ENCODE peak calls at places on chromosomes 11 and 22, in four cellular contexts. One of them, this sample, is unnamed.

GRCh38 chr11:111077938-111078337 is 167.6 kb upstream of the POU2AF2 start:
- DNase-seq in mucosa of descending colon: no peak
- DNase-seq in dorsolateral prefrontal cortex: no peak
- DNase-seq in CD4-positive, CD25-positive, alpha-beta regulatory T cell: no peak
- DNase-seq in this sample: no peak

GRCh38 chr11:129992161-129992944 is 10.3 kb downstream of the PRDM10 start:
- DNase-seq in mucosa of descending colon: peak; percentile 65
- DNase-seq in dorsolateral prefrontal cortex: no peak
- DNase-seq in CD4-positive, CD25-positive, alpha-beta regulatory T cell: peak; percentile 63
- DNase-seq in this sample: peak; percentile 50

GRCh38 chr22:31867386-31868153 is 76.8 kb upstream of the YWHAH start:
- DNase-seq in mucosa of descending colon: no peak
- DNase-seq in dorsolateral prefrontal cortex: no peak
- DNase-seq in CD4-positive, CD25-positive, alpha-beta regulatory T cell: peak; percentile 49
- DNase-seq in this sample: no peak

GRCh38 chr11:134746609-134747008 is 334.6 kb upstream of the B3GAT1 start:
- DNase-seq in mucosa of descending colon: no peak
- DNase-seq in dorsolateral prefrontal cortex: no peak
- DNase-seq in CD4-positive, CD25-positive, alpha-beta regulatory T cell: no peak
- DNase-seq in this sample: no peak

GRCh38 chr22:42895541-42895981 is 38.5 kb upstream of the ARFGAP3 start:
- DNase-seq in mucosa of descending colon: no peak
- DNase-seq in dorsolateral prefrontal cortex: no peak
- DNase-seq in CD4-positive, CD25-positive, alpha-beta regulatory T cell: no peak
- DNase-seq in this sample: no peak

GRCh38 chr11:71267807-71268421 is 15.5 kb upstream of the SHANK2 start:
- DNase-seq in mucosa of descending colon: no peak
- DNase-seq in dorsolateral prefrontal cortex: no peak
- DNase-seq in CD4-positive, CD25-positive, alpha-beta regulatory T cell: no peak
- DNase-seq in this sample: no peak

GRCh38 chr11:19244621-19245020 is 3.9 kb upstream of the E2F8 start:
- DNase-seq in mucosa of descending colon: no peak
- DNase-seq in dorsolateral prefrontal cortex: no peak
- DNase-seq in CD4-positive, CD25-positive, alpha-beta regulatory T cell: no peak
- DNase-seq in this sample: no peak

GRCh38 chr22:36288571-36289405 is 35.9 kb downstream of the APOL1 start:
- DNase-seq in mucosa of descending colon: no peak
- DNase-seq in dorsolateral prefrontal cortex: no peak
- DNase-seq in CD4-positive, CD25-positive, alpha-beta regulatory T cell: no peak
- DNase-seq in this sample: no peak

GRCh38 chr22:19996694-19997384 is 19.8 kb downstream of the ARVCF start:
- DNase-seq in mucosa of descending colon: no peak
- DNase-seq in dorsolateral prefrontal cortex: no peak
- DNase-seq in CD4-positive, CD25-positive, alpha-beta regulatory T cell: no peak
- DNase-seq in this sample: no peak

GRCh38 chr22:47814474-47814873 is 1052.0 kb downstream of the TBC1D22A start:
- DNase-seq in mucosa of descending colon: no peak
- DNase-seq in dorsolateral prefrontal cortex: no peak
- DNase-seq in CD4-positive, CD25-positive, alpha-beta regulatory T cell: no peak
- DNase-seq in this sample: no peak

GRCh38 chr22:36417281-36417686 is 29.5 kb upstream of the MYH9 start:
- DNase-seq in mucosa of descending colon: peak; percentile 82
- DNase-seq in dorsolateral prefrontal cortex: no peak
- DNase-seq in CD4-positive, CD25-positive, alpha-beta regulatory T cell: no peak
- DNase-seq in this sample: peak; percentile 48

GRCh38 chr22:48052621-48052890 is 1290.1 kb downstream of the TBC1D22A start:
- DNase-seq in mucosa of descending colon: no peak
- DNase-seq in dorsolateral prefrontal cortex: no peak
- DNase-seq in CD4-positive, CD25-positive, alpha-beta regulatory T cell: no peak
- DNase-seq in this sample: no peak

GRCh38 chr11:128365044-128365443 is 222.3 kb downstream of the ETS1 start:
- DNase-seq in mucosa of descending colon: no peak
- DNase-seq in dorsolateral prefrontal cortex: no peak
- DNase-seq in CD4-positive, CD25-positive, alpha-beta regulatory T cell: peak; percentile 48
- DNase-seq in this sample: no peak

GRCh38 chr11:95680169-95680929 is 109.2 kb downstream of the FAM76B start:
- DNase-seq in mucosa of descending colon: no peak
- DNase-seq in dorsolateral prefrontal cortex: no peak
- DNase-seq in CD4-positive, CD25-positive, alpha-beta regulatory T cell: peak; percentile 72
- DNase-seq in this sample: no peak

GRCh38 chr11:16925495-16926065 is 88.6 kb downstream of the PLEKHA7 start:
- DNase-seq in mucosa of descending colon: peak; percentile 50
- DNase-seq in dorsolateral prefrontal cortex: no peak
- DNase-seq in CD4-positive, CD25-positive, alpha-beta regulatory T cell: peak; percentile 13
- DNase-seq in this sample: peak; percentile 52

GRCh38 chr22:42549329-42550060 is 4.3 kb upstream of the SERHL2 start:
- DNase-seq in mucosa of descending colon: no peak
- DNase-seq in dorsolateral prefrontal cortex: no peak
- DNase-seq in CD4-positive, CD25-positive, alpha-beta regulatory T cell: no peak
- DNase-seq in this sample: no peak

GRCh38 chr11:131391161-131391560 is 20.7 kb downstream of the NTM start:
- DNase-seq in mucosa of descending colon: no peak
- DNase-seq in dorsolateral prefrontal cortex: no peak
- DNase-seq in CD4-positive, CD25-positive, alpha-beta regulatory T cell: no peak
- DNase-seq in this sample: no peak

GRCh38 chr22:38700271-38700788 is 413 bp downstream of the JOSD1 start:
- DNase-seq in mucosa of descending colon: peak; percentile 75
- DNase-seq in dorsolateral prefrontal cortex: no peak
- DNase-seq in CD4-positive, CD25-positive, alpha-beta regulatory T cell: peak; percentile 44
- DNase-seq in this sample: peak; percentile 88

GRCh38 chr22:39537981-39538380 is 5.4 kb upstream of the RPS19BP1 start:
- DNase-seq in mucosa of descending colon: no peak
- DNase-seq in dorsolateral prefrontal cortex: no peak
- DNase-seq in CD4-positive, CD25-positive, alpha-beta regulatory T cell: no peak
- DNase-seq in this sample: no peak

GRCh38 chr11:43937434-43938411 is 4.7 kb upstream of the C11orf96 start:
- DNase-seq in mucosa of descending colon: no peak
- DNase-seq in dorsolateral prefrontal cortex: no peak
- DNase-seq in CD4-positive, CD25-positive, alpha-beta regulatory T cell: no peak
- DNase-seq in this sample: no peak

This sample was measured in right lobe of liver.